ENCODE peak calls at places on chromosomes 7 and 10, in four cellular contexts. M is heart right ventricle, I is left lobe of liver, H is cardiac muscle cell. G is an unnamed sample.

GRCh38 chr7:18941197-18941596 is 176.2 kb downstream of the TWIST1 start:
- DNase-seq in I (no peak), M (no peak), H (no peak), G (no peak)

GRCh38 chr10:71233491-71233892 is 21.1 kb downstream of the UNC5B start:
- DNase-seq in H (no peak), I (no peak), M (no peak), G (no peak)

GRCh38 chr7:66442385-66442784 is 186.3 kb upstream of the KCTD7 start:
- DNase-seq in I (no peak), M (no peak), H (no peak), G (no peak)

GRCh38 chr10:77582710-77583115 is 54.9 kb downstream of the KCNMA1 start:
- DNase-seq in H (no peak), I (no peak), M (no peak), G (no peak)

GRCh38 chr10:5500910-5501309 is 1.5 kb upstream of the CALML5 start:
- DNase-seq in I (no peak), H (no peak), M (no peak), G (no peak)

GRCh38 chr7:81361769-81362168 is 408.1 kb downstream of the HGF start:
- DNase-seq in M (no peak), H (peak; percentile 18), I (no peak), G (no peak)

GRCh38 chr10:71634531-71635164 is 84.9 kb downstream of the C10orf105 start:
- DNase-seq in M (peak; percentile 45), H (peak; percentile 54), I (peak; percentile 83), G (no peak)

GRCh38 chr7:55438085-55438764 is 73.1 kb downstream of the LANCL2 start:
- DNase-seq in H (no peak), M (no peak), I (no peak), G (no peak)

GRCh38 chr10:128316327-128316726 is 190.1 kb upstream of the MKI67 start:
- DNase-seq in M (no peak), I (no peak), H (no peak), G (peak; percentile 11)

GRCh38 chr7:2248984-2249694 is 7.1 kb downstream of the NUDT1 start:
- DNase-seq in M (peak; percentile 54), H (no peak), I (no peak), G (peak; percentile 50)